ENCODE peak calls at places on chromosome 19, in five cellular contexts. M, S, N, X and O are unnamed samples.

GRCh38 chr19:36489920-36490415 is 607 bp upstream of the ZNF566 start:
- DNase-seq in M (no peak), S (peak), N (peak), X (peak), O (peak)

GRCh38 chr19:29029271-29029670 is 183.7 kb downstream of the UQCRFS1 start:
- DNase-seq in M (no peak), S (no peak), N (no peak), X (no peak), O (no peak)

GRCh38 chr19:33376931-33377557 is 3.5 kb downstream of the CEBPG start:
- DNase-seq in M (no peak), S (no peak), N (no peak), X (no peak), O (peak)

GRCh38 chr19:42531313-42531712 is 3.0 kb upstream of the CEACAM1 start:
- DNase-seq in M (no peak), S (no peak), N (no peak), X (no peak), O (peak)

GRCh38 chr19:32977269-32977668 is 5.2 kb downstream of the FAAP24 start:
- DNase-seq in M (no peak), S (no peak), N (no peak), X (no peak), O (no peak)

GRCh38 chr19:18636969-18637629 is at the start of gene KLHL26:
- DNase-seq in M (no peak), S (no peak), N (no peak), X (no peak), O (no peak)

GRCh38 chr19:53057904-53058579 is 13.5 kb downstream of the ERVV-2 start:
- DNase-seq in M (no peak), S (no peak), N (no peak), X (peak), O (peak)

GRCh38 chr19:8071912-8072311 is 19.4 kb downstream of the CCL25 start:
- DNase-seq in M (no peak), S (no peak), N (no peak), X (no peak), O (no peak)

GRCh38 chr19:3585301-3586123 is at the start of gene GIPC3:
- DNase-seq in M (no peak), S (peak), N (no peak), X (no peak), O (no peak)

GRCh38 chr19:31518216-31518615 is 169.0 kb upstream of the TSHZ3 start:
- DNase-seq in M (no peak), S (no peak), N (no peak), X (no peak), O (no peak)

GRCh38 chr19:927044-927706 is 1.3 kb downstream of the ARID3A start:
- DNase-seq in M (no peak), S (peak), N (no peak), X (peak), O (no peak)

GRCh38 chr19:45175663-45176345 is 2.2 kb downstream of the TRAPPC6A start:
- DNase-seq in M (no peak), S (no peak), N (no peak), X (no peak), O (peak)

GRCh38 chr19:19107663-19108062 is 30.6 kb downstream of the TMEM161A start:
- DNase-seq in M (no peak), S (no peak), N (no peak), X (no peak), O (no peak)